ENCODE peak calls at places on chromosome 7, in seven cellular contexts. H, M, N, V, Z, J and A are unnamed samples.
A peak's percentile ranks its signal among the peaks of the same experiment; 100 is the strongest.

GRCh38 chr7:44400033-44400511 is 74.7 kb upstream of the CAMK2B start:
- DNase-seq in M (no peak), H (no peak), Z (no peak), J (no peak), N (no peak), V (no peak), A (no peak)

GRCh38 chr7:148304456-148304855 is 286.1 kb upstream of the C7orf33 start:
- DNase-seq in Z (no peak), H (no peak), M (no peak), N (no peak), J (no peak), V (no peak), A (no peak)

GRCh38 chr7:151228024-151228866 is 1.2 kb upstream of the ABCF2 start:
- DNase-seq in M (no peak), N (no peak), V (no peak), Z (no peak), J (no peak), H (no peak), A (no peak)

GRCh38 chr7:132239422-132239994 is 336.8 kb downstream of the PLXNA4 start:
- DNase-seq in N (no peak), V (no peak), J (no peak), M (no peak), Z (no peak), H (no peak), A (no peak)

GRCh38 chr7:30285531-30286284 is 1.3 kb downstream of the ZNRF2 start:
- DNase-seq in Z (peak; percentile 46), N (peak; percentile 17), M (peak; percentile 47), V (peak; percentile 68), J (peak; percentile 18), H (peak; percentile 46), A (peak; percentile 45)

GRCh38 chr7:84236398-84236797 is 41.8 kb upstream of the SEMA3A start:
- DNase-seq in J (no peak), N (no peak), V (no peak), H (no peak), M (no peak), Z (peak; percentile 82), A (no peak)

GRCh38 chr7:51229106-51229537 is 87.5 kb downstream of the COBL start:
- DNase-seq in H (no peak), N (no peak), V (no peak), J (no peak), Z (no peak), M (no peak), A (no peak)

GRCh38 chr7:142030294-142030693 is 34.6 kb downstream of the MGAM start:
- DNase-seq in N (no peak), J (no peak), Z (no peak), H (no peak), V (no peak), M (no peak), A (no peak)

GRCh38 chr7:101580596-101580995 is 48.5 kb downstream of the MYL10 start:
- DNase-seq in J (no peak), H (no peak), N (no peak), M (no peak), V (no peak), Z (no peak), A (no peak)

GRCh38 chr7:2638224-2638991 is 6.6 kb downstream of the TTYH3 start:
- DNase-seq in M (peak; percentile 63), V (no peak), J (no peak), H (peak; percentile 36), Z (peak; percentile 71), N (no peak), A (no peak)

GRCh38 chr7:137449016-137449415 is 105.5 kb upstream of the PTN start:
- DNase-seq in J (no peak), H (no peak), M (no peak), V (no peak), Z (no peak), N (no peak), A (no peak)

GRCh38 chr7:33788493-33788892 is 116.8 kb upstream of the BMPER start:
- DNase-seq in J (no peak), H (no peak), Z (no peak), N (no peak), M (no peak), V (no peak), A (no peak)

GRCh38 chr7:2892571-2892970 is 48.5 kb upstream of the GNA12 start:
- DNase-seq in N (no peak), V (no peak), H (no peak), J (no peak), M (no peak), Z (no peak), A (peak; percentile 50)

GRCh38 chr7:102009628-102010027 is 192.2 kb downstream of the CUX1 start:
- DNase-seq in J (no peak), N (no peak), Z (peak; percentile 45), M (no peak), V (peak; percentile 55), H (no peak), A (peak; percentile 56)

GRCh38 chr7:137820677-137821420 is 25.9 kb downstream of the DGKI start:
- DNase-seq in V (no peak), J (no peak), M (peak; percentile 41), N (no peak), H (peak; percentile 20), Z (peak; percentile 83), A (peak; percentile 38)

DNA sequence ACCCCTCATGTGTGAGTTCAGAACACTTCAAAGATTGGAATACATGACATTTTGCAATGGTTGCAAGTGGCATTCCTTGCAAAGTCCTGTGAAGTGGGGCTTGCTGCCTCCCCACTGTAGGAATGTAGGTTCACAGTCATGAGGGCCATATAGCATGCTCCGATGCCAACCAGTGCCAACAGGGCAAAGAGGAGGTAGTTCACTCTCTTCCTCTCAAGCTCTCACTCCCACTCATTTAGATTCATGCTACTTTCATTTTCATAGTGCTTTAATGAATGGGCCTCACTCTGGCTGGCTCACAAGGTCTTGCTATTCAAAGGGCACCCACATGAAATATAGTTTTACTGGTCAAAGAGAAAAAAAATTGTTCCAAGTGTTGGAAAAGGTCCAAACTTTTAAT is 169.9 kb upstream of the AOAH start:
- DNase-seq in V (peak; percentile 45), H (no peak), M (no peak), J (no peak), N (no peak), Z (no peak), A (no peak)
- H3K4me3 ChIP-seq in V (no peak overlapping the region), H (no peak overlapping the region), M (no peak overlapping the region), J (no peak overlapping the region), N (no peak overlapping the region), Z (no peak overlapping the region), A (no peak overlapping the region)

GRCh38 chr7:29158748-29159147 is 12.4 kb upstream of the CPVL start:
- DNase-seq in Z (no peak), V (no peak), N (no peak), H (no peak), M (no peak), J (no peak), A (no peak)

GRCh38 chr7:29162577-29162976 is 16.2 kb upstream of the CPVL start:
- DNase-seq in V (no peak), J (no peak), M (no peak), H (no peak), Z (no peak), N (no peak), A (no peak)

GRCh38 chr7:29161226-29161625 is 14.9 kb upstream of the CPVL start:
- DNase-seq in V (no peak), J (no peak), H (no peak), M (no peak), Z (no peak), N (no peak), A (no peak)

GRCh38 chr7:29156798-29157461 is 10.6 kb upstream of the CPVL start:
- DNase-seq in M (no peak), J (no peak), Z (no peak), V (no peak), N (no peak), H (no peak), A (peak; percentile 37)

DNA sequence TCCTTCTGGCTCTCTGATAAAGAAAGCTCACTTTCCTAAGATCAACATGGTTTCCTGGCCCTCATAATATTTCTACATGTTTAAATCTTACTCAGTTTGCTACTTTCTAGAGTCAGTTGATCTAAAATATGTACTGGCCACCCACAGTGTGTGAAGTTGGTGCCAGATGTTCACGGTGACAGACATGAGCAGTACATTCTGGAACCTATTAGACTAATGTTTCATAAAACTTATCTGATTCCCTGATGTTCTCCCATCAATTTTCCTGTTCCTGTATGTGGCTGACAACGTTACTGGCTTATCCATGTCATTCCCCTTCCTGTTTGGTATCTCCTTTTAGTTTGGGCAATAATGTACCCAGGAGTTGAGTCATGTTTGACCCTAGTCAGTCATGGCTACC is 13.7 kb upstream of the CPVL start:
- DNase-seq in H (no peak), V (no peak), J (no peak), Z (no peak), M (no peak), N (no peak), A (no peak)
- H3K27me3 ChIP-seq in H (no peaks in the 10 kb centered on the region), V (no peaks in the 10 kb centered on the region), J (no peaks in the 10 kb centered on the region), Z (no peaks in the 10 kb centered on the region), M (no peaks in the 10 kb centered on the region), N (no peaks in the 10 kb centered on the region), A (no peaks in the 10 kb centered on the region)

GRCh38 chr7:130899071-130899451 is 165.1 kb upstream of the KLF14 start:
- DNase-seq in N (no peak), V (no peak), H (no peak), Z (no peak), M (no peak), J (no peak), A (no peak)

GRCh38 chr7:130896051-130896881 is 162.3 kb upstream of the KLF14 start:
- DNase-seq in N (no peak), J (no peak), H (no peak), M (no peak), V (no peak), Z (peak; percentile 54), A (peak; percentile 67)

GRCh38 chr7:130896898-130897514 is 163.0 kb upstream of the KLF14 start:
- DNase-seq in M (peak; percentile 70), Z (peak; percentile 84), N (peak; percentile 51), J (peak; percentile 74), H (no peak), V (peak; percentile 82), A (peak; percentile 94)

GRCh38 chr7:130899638-130900401 is 165.8 kb upstream of the KLF14 start:
- DNase-seq in H (no peak), Z (no peak), N (no peak), V (no peak), M (no peak), J (no peak), A (no peak)

GRCh38 chr7:130897515-130898419 is 163.8 kb upstream of the KLF14 start:
- DNase-seq in Z (no peak), J (no peak), N (no peak), V (no peak), H (no peak), M (no peak), A (no peak)
- H3K4me1 ChIP-seq in Z (peaks cover 57% of the 10 kb centered on the region), J (peaks cover 16% of the 10 kb centered on the region), N (peaks cover 38% of the 10 kb centered on the region), V (peaks cover 89% of the 10 kb centered on the region), H (peaks cover 87% of the 10 kb centered on the region), M (peaks cover 38% of the 10 kb centered on the region), A (peaks cover 86% of the 10 kb centered on the region)

GRCh38 chr7:157888579-157888978 is 551.8 kb downstream of the DNAJB6 start:
- DNase-seq in M (no peak), V (no peak), N (no peak), Z (no peak), J (no peak), H (no peak), A (no peak)
- H3K4me3 ChIP-seq in M (no peak overlapping the region), V (no peak overlapping the region), N (no peak overlapping the region), Z (no peak overlapping the region), J (no peak overlapping the region), H (no peak overlapping the region), A (no peak overlapping the region)

DNA sequence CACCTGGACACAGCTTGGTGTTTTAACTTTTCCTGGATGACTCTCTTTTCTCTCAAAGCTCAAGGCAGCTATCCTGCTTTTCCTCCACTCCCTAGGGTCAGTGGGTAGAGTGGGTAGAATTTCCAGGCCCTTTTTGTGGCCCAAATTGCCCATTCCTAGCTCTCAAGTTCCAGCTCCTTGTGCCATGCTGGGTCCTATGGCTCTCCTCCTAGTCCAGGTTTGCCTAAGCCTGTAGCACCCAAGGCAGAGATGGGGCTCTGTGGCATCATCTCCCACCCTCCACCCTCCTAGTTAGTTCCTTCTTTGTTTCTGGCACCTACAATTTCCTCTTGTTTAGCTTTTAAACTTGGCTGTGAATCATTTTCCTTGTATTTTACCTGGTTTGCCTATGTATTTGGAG is 9.7 kb downstream of the CPA4 start:
- DNase-seq in N (no peak), Z (no peak), M (no peak), H (no peak), J (no peak), V (no peak), A (no peak)
- H3K27me3 ChIP-seq in N (no peaks in the 10 kb centered on the region), Z (no peaks in the 10 kb centered on the region), M (no peaks in the 10 kb centered on the region), H (no peaks in the 10 kb centered on the region), J (no peaks in the 10 kb centered on the region), V (no peaks in the 10 kb centered on the region), A (peaks cover 4% of the 10 kb centered on the region)